ENCODE peak calls at places on chromosomes 5 and 9, in eight cellular contexts. W, Q, C, A, B, R, I and T are unnamed samples. For H3K4me1, the result is how much of the 10 kb centered on the place peaks cover.

GRCh38 chr5:27290166-27290565 is 251.8 kb upstream of the CDH9 start:
- DNase-seq in Q (no peak), W (no peak), C (peak), B (no peak), A (no peak), R (no peak), I (no peak), T (no peak)

GRCh38 chr9:104868687-104869404 is 59.1 kb downstream of the ABCA1 start:
- DNase-seq in W (peak), A (peak), I (no peak), B (peak), C (peak), Q (peak), R (peak), T (no peak)

GRCh38 chr9:124779368-124780059 is 2.6 kb downstream of the OLFML2A start:
- DNase-seq in Q (no peak), R (peak), W (peak), I (peak), B (no peak), A (no peak), C (peak), T (no peak)

GRCh38 chr5:163948086-163948666 is 442.8 kb downstream of the MAT2B start:
- DNase-seq in I (no peak), A (no peak), B (no peak), R (no peak), W (peak), Q (no peak), C (no peak), T (no peak)

GRCh38 chr9:110041452-110041851 is 166.5 kb downstream of the C9orf152 start:
- DNase-seq in R (no peak), B (no peak), W (no peak), I (no peak), A (no peak), C (no peak), Q (no peak), T (no peak)

GRCh38 chr5:68582284-68582683 is 366.7 kb downstream of the PIK3R1 start:
- DNase-seq in W (no peak), B (no peak), Q (no peak), R (no peak), C (no peak), I (no peak), A (no peak), T (no peak)

GRCh38 chr9:9718691-9719090 is 894.1 kb downstream of the PTPRD start:
- DNase-seq in W (no peak), R (no peak), Q (no peak), B (no peak), C (no peak), I (no peak), A (no peak), T (no peak)

GRCh38 chr9:20558609-20559016 is 63.7 kb downstream of the MLLT3 start:
- DNase-seq in R (no peak), B (no peak), C (peak), W (no peak), A (no peak), I (peak), Q (no peak), T (no peak)

GRCh38 chr9:92968081-92968480 is 20.8 kb downstream of the FGD3 start:
- DNase-seq in C (no peak), W (peak), I (no peak), R (peak), Q (no peak), B (no peak), A (no peak), T (peak)

GRCh38 chr9:98594551-98595160 is 114.1 kb downstream of the GABBR2 start:
- DNase-seq in R (no peak), W (peak), C (no peak), B (no peak), I (no peak), A (no peak), Q (no peak), T (no peak)

GRCh38 chr5:107377277-107377609 is 293.5 kb downstream of the EFNA5 start:
- DNase-seq in Q (no peak), C (no peak), A (no peak), R (no peak), W (no peak), B (no peak), I (no peak), T (no peak)

GRCh38 chr5:74542477-74542876 is 98.1 kb downstream of the ENC1 start:
- DNase-seq in A (no peak), B (no peak), W (no peak), R (no peak), Q (no peak), C (peak), I (no peak), T (no peak)

GRCh38 chr5:140324834-140325195 is 21.6 kb downstream of the HBEGF start:
- DNase-seq in I (no peak), B (no peak), Q (no peak), A (no peak), R (no peak), C (no peak), W (no peak), T (no peak)

GRCh38 chr5:79143684-79144379 is 32.2 kb downstream of the BHMT start:
- DNase-seq in W (no peak), C (peak), B (no peak), I (no peak), Q (no peak), R (no peak), A (no peak), T (no peak)

GRCh38 chr5:55151923-55152842 is 7.8 kb upstream of the GPX8 start:
- DNase-seq in W (no peak), Q (no peak), A (no peak), C (no peak), I (no peak), B (no peak), R (no peak), T (no peak)

GRCh38 chr5:107359033-107359915 is 311.5 kb downstream of the EFNA5 start:
- DNase-seq in I (no peak), C (no peak), B (no peak), R (no peak), W (no peak), Q (no peak), A (no peak), T (no peak)

GRCh38 chr9:16132513-16132912 is 579.7 kb downstream of the CCDC171 start:
- DNase-seq in W (no peak), Q (no peak), C (no peak), A (no peak), I (no peak), B (no peak), R (no peak), T (no peak)

GRCh38 chr5:149745-150450 is 41.4 kb upstream of the LRRC14B start:
- DNase-seq in I (no peak), B (no peak), Q (no peak), A (no peak), R (no peak), W (no peak), C (no peak), T (no peak)

GRCh38 chr5:74318985-74319563 is 321.5 kb downstream of the ENC1 start:
- DNase-seq in I (no peak), C (no peak), A (no peak), R (no peak), W (no peak), Q (no peak), B (no peak), T (no peak)

GRCh38 chr9:134837529-134837928 is 43.1 kb upstream of the FCN2 start:
- DNase-seq in A (no peak), Q (no peak), C (no peak), R (no peak), B (peak), W (no peak), I (no peak), T (no peak)

GRCh38 chr9:89278997-89279739 is 31.8 kb upstream of the CKS2 start:
- DNase-seq in A (no peak), W (no peak), C (peak), I (no peak), B (no peak), R (no peak), Q (no peak), T (no peak)

GRCh38 chr9:713046-713445 is 128.5 kb upstream of the DMRT1 start:
- DNase-seq in I (no peak), W (no peak), C (no peak), R (no peak), Q (no peak), B (no peak), A (no peak), T (no peak)

GRCh38 chr9:715743-716400 is 125.6 kb upstream of the DMRT1 start:
- DNase-seq in R (no peak), Q (no peak), C (no peak), I (no peak), B (no peak), A (no peak), W (no peak), T (no peak)

GRCh38 chr9:715310-715709 is 126.2 kb upstream of the DMRT1 start:
- DNase-seq in A (no peak), W (no peak), B (no peak), Q (no peak), I (no peak), C (no peak), R (no peak), T (no peak)

GRCh38 chr9:712643-713042 is 128.9 kb upstream of the DMRT1 start:
- DNase-seq in A (no peak), B (no peak), Q (no peak), I (no peak), C (no peak), W (no peak), R (no peak), T (no peak)

DNA sequence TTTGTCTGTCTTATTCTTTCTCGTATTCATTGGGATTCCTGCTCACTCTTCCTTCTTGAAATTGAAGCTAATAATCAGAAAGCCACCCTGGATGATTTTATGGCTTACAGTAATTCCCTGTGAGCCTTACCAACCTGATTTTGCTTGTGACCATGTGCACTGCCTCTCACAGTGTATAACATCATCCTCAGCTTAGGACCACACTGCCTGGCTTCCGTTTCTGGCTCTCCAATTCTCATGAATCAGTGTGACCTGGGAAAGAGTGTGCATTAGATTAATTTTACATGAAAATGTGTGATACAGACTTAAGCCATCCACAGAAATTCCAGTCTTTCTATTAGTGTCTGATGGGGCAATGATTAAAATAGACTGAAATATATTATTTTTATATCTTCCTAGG is 126.8 kb upstream of the DMRT1 start:
- DNase-seq in R (no peak), C (no peak), B (no peak), A (no peak), Q (no peak), I (no peak), W (no peak), T (no peak)
- H3K4me1 ChIP-seq in R (under half), C (under half), B (half or more), A (half or more), Q (under half), I (under half), W (under half), T (under half)

DNA sequence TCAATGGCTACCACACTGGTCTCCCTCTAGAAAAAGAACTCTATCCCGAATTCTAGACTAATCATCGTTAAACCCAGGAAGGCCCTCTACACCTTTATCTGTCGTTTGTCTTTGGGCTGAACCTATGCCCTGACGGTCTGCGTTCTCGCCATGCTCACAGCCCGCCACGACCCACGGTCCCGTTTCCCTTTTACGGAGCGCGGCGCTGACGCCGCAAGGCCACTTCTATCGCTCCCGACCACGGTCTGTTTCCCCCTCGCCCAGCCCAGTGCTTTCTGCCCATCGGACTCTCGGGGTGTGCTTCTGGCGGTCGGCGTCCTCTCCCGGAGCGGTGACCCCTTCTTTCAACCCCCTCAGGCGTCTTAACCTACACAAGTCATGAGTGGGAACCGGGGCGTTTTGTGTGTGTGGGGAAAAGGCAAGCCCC is 974 bp downstream of the C9orf40 start:
- DNase-seq in R (peak), I (peak), B (peak), C (peak), Q (peak), W (peak), A (peak), T (peak)
- H3K4me3 ChIP-seq in R (peak), I (peak), B (peak), C (peak), Q (peak), W (peak), A (peak), T (peak)

GRCh38 chr5:158789441-158789840 is 310.3 kb downstream of the EBF1 start:
- DNase-seq in W (no peak), C (no peak), R (no peak), B (no peak), A (no peak), Q (no peak), I (no peak), T (no peak)
- H3K27ac ChIP-seq in W (no peak), C (no peak), R (no peak), B (no peak), A (peak), Q (no peak), I (no peak), T (no peak)

DNA sequence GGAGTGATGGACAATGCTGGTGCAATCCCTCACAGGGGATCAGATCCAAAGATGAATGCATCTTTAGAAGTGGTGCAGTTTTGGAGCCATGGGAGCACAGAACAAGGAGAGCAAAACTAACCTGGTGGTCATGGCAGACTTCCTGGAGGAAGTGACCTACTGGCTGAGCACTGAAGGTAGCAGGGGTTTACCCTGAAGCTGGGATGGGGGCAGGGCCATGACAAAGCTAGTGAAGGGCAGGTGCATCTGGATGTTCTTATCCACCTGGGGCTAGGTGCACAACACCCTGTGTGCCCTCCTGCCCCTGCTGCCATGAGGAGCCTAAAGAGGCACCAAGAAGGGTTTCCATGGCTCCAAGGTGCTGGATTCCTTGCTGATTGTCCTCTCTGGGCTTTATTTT is 11.5 kb upstream of the PITX1 start:
- DNase-seq in R (no peak), C (no peak), B (no peak), I (no peak), Q (no peak), A (no peak), W (no peak), T (no peak)
- H3K4me1 ChIP-seq in R (under half), C (under half), B (under half), I (under half), Q (under half), A (under half), W (under half), T (under half)

GRCh38 chr9:136330406-136330990 is 3.2 kb downstream of the GPSM1 start:
- DNase-seq in Q (no peak), A (no peak), W (no peak), I (no peak), B (no peak), R (no peak), C (no peak), T (no peak)
- H3K4me3 ChIP-seq in Q (no peak), A (no peak), W (no peak), I (no peak), B (no peak), R (no peak), C (no peak), T (no peak)

GRCh38 chr9:128910906-128911305 is 9.9 kb upstream of the PHYHD1 start:
- DNase-seq in Q (no peak), B (no peak), I (no peak), W (no peak), C (no peak), A (no peak), R (no peak), T (no peak)
- H3K27ac ChIP-seq in Q (peak), B (peak), I (peak), W (peak), C (peak), A (peak), R (peak), T (no peak)

GRCh38 chr5:150612405-150612804 is 28.1 kb upstream of the SYNPO start:
- DNase-seq in A (no peak), I (no peak), B (no peak), R (no peak), W (no peak), C (no peak), Q (peak), T (no peak)
- H3K4me1 ChIP-seq in A (half or more), I (under half), B (half or more), R (half or more), W (half or more), C (under half), Q (half or more), T (under half)

GRCh38 chr9:95381243-95381642 is 63.7 kb upstream of the FANCC start:
- DNase-seq in W (no peak), R (no peak), A (no peak), Q (no peak), I (no peak), C (no peak), B (no peak), T (no peak)

GRCh38 chr9:95385521-95385920 is 68.0 kb upstream of the FANCC start:
- DNase-seq in B (no peak), I (no peak), R (no peak), C (no peak), Q (no peak), A (no peak), W (no peak), T (no peak)

GRCh38 chr9:95383845-95384244 is 66.3 kb upstream of the FANCC start:
- DNase-seq in R (no peak), B (no peak), I (no peak), Q (no peak), C (peak), W (no peak), A (no peak), T (no peak)

GRCh38 chr9:95382433-95382832 is 64.9 kb upstream of the FANCC start:
- DNase-seq in R (no peak), B (no peak), W (no peak), Q (no peak), C (peak), I (no peak), A (no peak), T (no peak)

DNA sequence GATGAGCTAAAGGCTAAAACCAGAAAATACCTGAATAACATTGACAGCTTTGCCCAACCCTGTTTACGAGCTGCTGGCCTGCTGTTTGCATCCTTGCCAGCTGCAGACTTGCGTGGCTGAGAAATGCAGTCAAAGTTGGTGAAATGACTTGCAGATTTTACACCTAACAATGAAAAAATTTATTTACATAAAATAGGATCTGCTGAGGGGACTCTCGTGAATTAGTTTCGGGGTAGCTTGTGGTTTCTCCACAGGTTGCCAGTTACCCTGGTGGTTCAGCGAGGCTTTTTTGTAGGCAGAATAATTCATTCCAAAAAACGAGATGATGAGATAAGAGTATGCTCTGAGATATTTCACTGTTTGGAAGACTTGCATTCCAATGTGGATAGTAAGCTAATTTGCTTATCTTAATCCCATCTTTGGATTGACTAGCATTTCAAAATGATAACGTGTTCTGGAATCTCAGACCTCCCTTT is 65.7 kb upstream of the FANCC start:
- DNase-seq in R (no peak), A (no peak), Q (no peak), W (no peak), B (no peak), I (no peak), C (peak), T (no peak)
- H3K4me3 ChIP-seq in R (no peak), A (no peak), Q (no peak), W (no peak), B (no peak), I (no peak), C (no peak), T (no peak)

GRCh38 chr9:14351206-14351605 is 37.3 kb upstream of the NFIB start:
- DNase-seq in I (no peak), B (peak), W (no peak), C (no peak), R (no peak), Q (peak), A (no peak), T (no peak)
- H3K27ac ChIP-seq in I (no peak), B (peak), W (no peak), C (no peak), R (no peak), Q (peak), A (peak), T (no peak)

GRCh38 chr9:128072144-128073021 is 4.4 kb downstream of the SLC25A25 start:
- DNase-seq in R (peak), B (peak), Q (peak), W (no peak), C (no peak), I (no peak), A (peak), T (peak)
- H3K4me1 ChIP-seq in R (under half), B (under half), Q (under half), W (half or more), C (under half), I (under half), A (under half), T (half or more)